ENCODE peak calls at places on chromosomes 12 and 14, in four cellular contexts. Y is OCI-LY7, F is cardiac fibroblast, I is GM12864. O is an unnamed sample.

GRCh38 chr14:64721391-64721791 is 17.2 kb downstream of the PLEKHG3 start:
- DNase-seq in Y (no peak), F (peak; percentile 70), I (no peak), O (no peak)

GRCh38 chr12:107822356-107822755 is 47.9 kb downstream of the ASCL4 start:
- DNase-seq in Y (no peak), F (no peak), I (no peak), O (no peak)

GRCh38 chr12:106301611-106302321 is 767 bp upstream of the TCP11L2 start:
- DNase-seq in Y (peak; percentile 89), F (peak; percentile 55), I (peak; percentile 67), O (peak; percentile 73)

GRCh38 chr14:56338674-56339073 is 220.5 kb downstream of the PELI2 start:
- DNase-seq in Y (no peak), F (no peak), I (no peak), O (no peak)

GRCh38 chr14:36496346-36496745 is 23.7 kb downstream of the NKX2-1 start:
- DNase-seq in Y (no peak), F (no peak), I (no peak), O (no peak)

GRCh38 chr12:30308010-30308717 is 387.5 kb downstream of the IPO8 start:
- DNase-seq in Y (no peak), F (no peak), I (no peak), O (peak; percentile 60)

GRCh38 chr14:96929969-96930368 is 132.8 kb downstream of the VRK1 start:
- DNase-seq in Y (no peak), F (no peak), I (no peak), O (no peak)

GRCh38 chr12:8917031-8917430 is 2.7 kb downstream of the PHC1 start:
- DNase-seq in Y (no peak), F (no peak), I (no peak), O (no peak)

GRCh38 chr12:108214486-108214885 is 85.4 kb downstream of the WSCD2 start:
- DNase-seq in Y (peak; percentile 19), F (peak; percentile 6), I (no peak), O (peak; percentile 25)

GRCh38 chr12:27549801-27550652 is 26.0 kb downstream of the PPFIBP1 start:
- DNase-seq in Y (no peak), F (peak; percentile 99), I (no peak), O (peak; percentile 95)

GRCh38 chr14:61569783-61570182 is 125.5 kb upstream of the HIF1A start:
- DNase-seq in Y (peak; percentile 35), F (peak; percentile 91), I (no peak), O (peak; percentile 97)

GRCh38 chr14:79464468-79464867 is 746.8 kb downstream of the DIO2 start:
- DNase-seq in Y (no peak), F (no peak), I (no peak), O (no peak)

GRCh38 chr12:121364657-121365265 is 12.6 kb upstream of the ANAPC5 start:
- DNase-seq in Y (no peak), F (no peak), I (no peak), O (peak; percentile 17)

GRCh38 chr14:101008196-101008595 is 104.7 kb upstream of the RTL1 start:
- DNase-seq in Y (no peak), F (no peak), I (no peak), O (no peak)

GRCh38 chr12:15151141-15152091 is 69.8 kb downstream of the RERG start:
- DNase-seq in Y (peak; percentile 21), F (peak; percentile 46), I (no peak), O (peak; percentile 49)

GRCh38 chr12:62192486-62193250 is 67.5 kb upstream of the USP15 start:
- DNase-seq in Y (peak; percentile 61), F (peak; percentile 89), I (peak; percentile 16), O (peak; percentile 80)

GRCh38 chr12:93135286-93136239 is 206.5 kb upstream of the EEA1 start:
- DNase-seq in Y (no peak), F (no peak), I (peak; percentile 56), O (no peak)

GRCh38 chr12:121279507-121279915 is 17.0 kb downstream of the CAMKK2 start:
- DNase-seq in Y (no peak), F (peak; percentile 59), I (no peak), O (no peak)

GRCh38 chr12:28583771-28584261 is 393.6 kb downstream of the CCDC91 start:
- DNase-seq in Y (no peak), F (peak; percentile 64), I (no peak), O (peak; percentile 52)

GRCh38 chr14:25103261-25103660 is 53.3 kb upstream of the STXBP6 start:
- DNase-seq in Y (no peak), F (no peak), I (no peak), O (no peak)

GRCh38 chr12:24565300-24565699 is 383.6 kb downstream of the BCAT1 start:
- DNase-seq in Y (no peak), F (no peak), I (no peak), O (no peak)

GRCh38 chr12:51661836-51662235 is 70.8 kb downstream of the SCN8A start:
- DNase-seq in Y (no peak), F (no peak), I (no peak), O (no peak)

GRCh38 chr12:94637714-94638113 is 12.6 kb downstream of the TMCC3 start:
- DNase-seq in Y (no peak), F (no peak), I (no peak), O (no peak)

GRCh38 chr12:27952510-27952909 is 20.0 kb downstream of the PTHLH start:
- DNase-seq in Y (no peak), F (no peak), I (no peak), O (no peak)

GRCh38 chr12:132453361-132454133 is 36.4 kb upstream of the FBRSL1 start:
- DNase-seq in Y (no peak), F (no peak), I (no peak), O (no peak)

GRCh38 chr12:2266666-2267623 is 214.2 kb downstream of the CACNA1C start:
- DNase-seq in Y (no peak), F (no peak), I (no peak), O (no peak)

GRCh38 chr12:2267624-2268477 is 215.1 kb downstream of the CACNA1C start:
- DNase-seq in Y (no peak), F (peak; percentile 64), I (no peak), O (no peak)

GRCh38 chr12:2270846-2271245 is 218.1 kb downstream of the CACNA1C start:
- DNase-seq in Y (no peak), F (no peak), I (no peak), O (no peak)

GRCh38 chr12:2265461-2266167 is 212.8 kb downstream of the CACNA1C start:
- DNase-seq in Y (no peak), F (peak; percentile 69), I (no peak), O (no peak)

GRCh38 chr12:2268478-2269286 is 215.9 kb downstream of the CACNA1C start:
- DNase-seq in Y (no peak), F (peak; percentile 79), I (no peak), O (peak; percentile 28)
- H3K4me3 ChIP-seq in Y (no peak overlapping the region), F (no peak overlapping the region), I (no peak overlapping the region), O (no peak overlapping the region)

GRCh38 chr12:72472350-72472749 is 200.2 kb downstream of the TRHDE start:
- DNase-seq in Y (peak; percentile 17), F (no peak), I (no peak), O (no peak)
- TF ChIP-seq CTCF in Y (peak; percentile 45), F (no peak), I (peak; percentile 8), O (no peak)

GRCh38 chr14:89617142-89617460 is 200.1 kb upstream of the FOXN3 start:
- DNase-seq in Y (no peak), F (no peak), I (no peak), O (no peak)
- H3K4me3 ChIP-seq in Y (peak overlapping the region; percentile 81), F (peak overlapping the region; percentile 65), I (peak overlapping the region; percentile 80), O (no peak overlapping the region)

GRCh38 chr12:48061943-48062719 is 43.7 kb downstream of the SENP1 start:
- DNase-seq in Y (no peak), F (no peak), I (no peak), O (peak; percentile 27)
- TF ChIP-seq CTCF in Y (no peak), F (no peak), I (no peak), O (peak; percentile 17)

GRCh38 chr12:117360222-117360550 is 1.2 kb downstream of the NOS1 start:
- DNase-seq in Y (no peak), F (no peak), I (no peak), O (no peak)
- H3K4me3 ChIP-seq in Y (no peak overlapping the region), F (no peak overlapping the region), I (no peak overlapping the region), O (peak overlapping the region; percentile 29)

O was measured in epithelial cell of esophagus.